ENCODE peak calls at places on chromosome 13, in seven cellular contexts. F is stimulated activated naive B cell treated with anti-CD40 and anti-IgM and Interleukin-4, amounts not matched to agents 10 μg/mL and 1 μg/mL and 100 μg/mL, for 72 hours; B is activated T-helper 2 cell treated with anti-CD3 and anti-CD28 coated beads, Interferon-gamma antibody, Interleukin-2, Interleukin-4, amounts not matched to agents 10 μg/mL and 5 μg/mL and 100 μg/mL, durations not matched to agents 14 hours and 24 hours and 36 hours; X is SW 1271; L is stimulated activated CD8-positive, alpha-beta memory T cell treated with anti-CD3 and anti-CD28 coated beads, Interleukin-7, amount 100 ng/mL, for 24 hours; I is GM03348; C is GOT3. R is an unnamed sample.

GRCh38 chr13:99986751-99987150 is 5.2 kb downstream of the ZIC2 start:
- DNase-seq in F (no peak), B (no peak), C (no peak), X (no peak), I (no peak), L (no peak), R (no peak)

GRCh38 chr13:62320731-62321130 is 905.1 kb upstream of the PCDH20 start:
- DNase-seq in I (no peak), L (no peak), B (no peak), C (no peak), X (no peak), F (no peak), R (no peak)

GRCh38 chr13:42011601-42012401 is 36.6 kb upstream of the DGKH start:
- DNase-seq in X (no peak), L (no peak), C (no peak), B (no peak), I (no peak), F (no peak), R (peak; percentile 33)

GRCh38 chr13:80989770-80990169 is 648.8 kb upstream of the SPRY2 start:
- DNase-seq in B (no peak), C (no peak), X (no peak), F (no peak), I (no peak), L (no peak), R (no peak)

GRCh38 chr13:35699181-35699580 is 222.7 kb upstream of the MAB21L1 start:
- DNase-seq in F (no peak), X (no peak), L (no peak), B (no peak), C (no peak), I (peak; percentile 72), R (no peak)

GRCh38 chr13:48155850-48156249 is 60.9 kb upstream of the MED4 start:
- DNase-seq in I (peak; percentile 33), F (no peak), C (no peak), B (no peak), X (peak; percentile 21), L (no peak), R (no peak)

GRCh38 chr13:98225036-98225940 is 48.2 kb upstream of the RNF113B start:
- DNase-seq in F (no peak), X (no peak), I (no peak), C (no peak), B (no peak), L (no peak), R (no peak)

GRCh38 chr13:105519766-105520165 is 1015.7 kb downstream of the EFNB2 start:
- DNase-seq in L (no peak), C (no peak), F (no peak), I (no peak), B (no peak), X (no peak), R (no peak)

GRCh38 chr13:41411536-41411935 is 45.8 kb upstream of the RGCC start:
- DNase-seq in C (no peak), L (no peak), F (no peak), X (no peak), B (no peak), I (peak; percentile 63), R (peak; percentile 19)

GRCh38 chr13:41563501-41564001 is 106.2 kb downstream of the RGCC start:
- DNase-seq in I (no peak), C (no peak), L (no peak), X (no peak), F (no peak), B (no peak), R (no peak)

GRCh38 chr13:109790951-109791605 is 4.7 kb upstream of the IRS2 start:
- DNase-seq in L (no peak), X (no peak), C (no peak), I (no peak), F (no peak), B (peak; percentile 30), R (no peak)

GRCh38 chr13:98835156-98835555 is 82.7 kb upstream of the SLC15A1 start:
- DNase-seq in I (no peak), X (no peak), B (no peak), C (no peak), L (no peak), F (no peak), R (no peak)

GRCh38 chr13:76972430-76972829 is 19.5 kb upstream of the CLN5 start:
- DNase-seq in F (no peak), L (no peak), X (no peak), C (no peak), I (no peak), B (no peak), R (no peak)

GRCh38 chr13:33519561-33520479 is 234.3 kb upstream of the STARD13 start:
- DNase-seq in X (no peak), L (no peak), B (no peak), C (no peak), F (no peak), I (peak; percentile 78), R (no peak)

GRCh38 chr13:50684366-50684765 is 159.1 kb downstream of the DLEU7 start:
- DNase-seq in B (no peak), X (no peak), I (no peak), C (no peak), L (no peak), F (no peak), R (peak; percentile 19)

GRCh38 chr13:110193491-110193890 is 113.5 kb downstream of the COL4A1 start:
- DNase-seq in L (no peak), X (no peak), F (no peak), B (no peak), C (no peak), I (no peak), R (no peak)

GRCh38 chr13:113489549-113490495 is 689 bp downstream of the DCUN1D2 start:
- DNase-seq in C (no peak), F (peak; percentile 25), X (no peak), B (peak; percentile 32), L (peak; percentile 12), I (peak; percentile 74), R (peak; percentile 44)

GRCh38 chr13:85529216-85529590 is 270.0 kb downstream of the SLITRK6 start:
- DNase-seq in I (no peak), B (no peak), X (no peak), F (no peak), C (no peak), L (no peak), R (no peak)

GRCh38 chr13:40376296-40376849 is 290.1 kb downstream of the FOXO1 start:
- DNase-seq in B (no peak), C (no peak), L (no peak), I (no peak), F (no peak), X (no peak), R (no peak)

GRCh38 chr13:99282264-99283231 is 24.4 kb upstream of the GPR18 start:
- DNase-seq in X (no peak), I (peak; percentile 36), B (no peak), C (no peak), L (no peak), F (no peak), R (no peak)

GRCh38 chr13:25778302-25778701 is 273.5 kb downstream of the SHISA2 start:
- DNase-seq in X (no peak), F (no peak), B (no peak), L (no peak), I (no peak), C (no peak), R (no peak)

GRCh38 chr13:113581871-113582270 is 2.7 kb upstream of the TFDP1 start:
- DNase-seq in C (no peak), B (no peak), X (no peak), F (no peak), I (no peak), L (no peak), R (no peak)

GRCh38 chr13:109131698-109132257 is 502.4 kb downstream of the MYO16 start:
- DNase-seq in F (peak; percentile 62), I (no peak), C (no peak), L (no peak), X (no peak), B (no peak), R (no peak)

GRCh38 chr13:59354665-59355064 is 809.1 kb downstream of the DIAPH3 start:
- DNase-seq in X (no peak), F (no peak), L (no peak), B (no peak), C (no peak), I (no peak), R (no peak)

GRCh38 chr13:50643055-50643454 is 200.4 kb downstream of the DLEU7 start:
- DNase-seq in I (no peak), C (no peak), L (no peak), X (no peak), F (no peak), B (no peak), R (no peak)

GRCh38 chr13:29902632-29903305 is 52.4 kb upstream of the UBL3 start:
- DNase-seq in B (no peak), I (no peak), X (no peak), F (no peak), C (no peak), L (no peak), R (no peak)

R was measured in endothelial cell.